ENCODE peak calls at places on chromosomes 13 and 19, in five cellular contexts. E is IMR-90, I is SK-N-SH, F is K562, Q is GM12878. V is an unnamed sample.

GRCh38 chr13:52348983-52349780 is 56.8 kb downstream of the THSD1 start:
- DNase-seq in E (peak; percentile 85), I (no peak), F (peak; percentile 15), Q (no peak), V (no peak)

GRCh38 chr13:52737900-52738299 is 1.7 kb downstream of the CNMD start:
- DNase-seq in E (no peak), I (peak; percentile 33), F (no peak), Q (no peak), V (no peak)

GRCh38 chr13:48163066-48163465 is 68.2 kb upstream of the MED4 start:
- DNase-seq in E (no peak), I (no peak), F (no peak), Q (no peak), V (no peak)

GRCh38 chr19:43966079-43966694 is 15.2 kb downstream of the ZNF221 start:
- DNase-seq in E (no peak), I (no peak), F (no peak), Q (no peak), V (no peak)

GRCh38 chr13:90867336-90867683 is 480.2 kb upstream of the MIR17HG start:
- DNase-seq in E (peak; percentile 27), I (peak; percentile 37), F (peak; percentile 66), Q (peak; percentile 24), V (peak; percentile 75)

GRCh38 chr19:27974082-27974513 is 1238.9 kb downstream of the UQCRFS1 start:
- DNase-seq in E (no peak), I (peak; percentile 8), F (peak; percentile 11), Q (peak; percentile 25), V (peak; percentile 2)

GRCh38 chr19:46620267-46620666 is 4.6 kb downstream of the PTGIR start:
- DNase-seq in E (no peak), I (no peak), F (no peak), Q (no peak), V (no peak)

GRCh38 chr13:35489050-35489449 is 12.6 kb upstream of the MAB21L1 start:
- DNase-seq in E (no peak), I (no peak), F (no peak), Q (no peak), V (no peak)

GRCh38 chr19:46755077-46755852 is 9.0 kb upstream of the STRN4 start:
- DNase-seq in E (peak; percentile 77), I (no peak), F (no peak), Q (no peak), V (no peak)

GRCh38 chr13:28753946-28754345 is 35.2 kb upstream of the SLC46A3 start:
- DNase-seq in E (no peak), I (no peak), F (no peak), Q (no peak), V (no peak)

GRCh38 chr13:76991432-76991795 is 467 bp upstream of the CLN5 start:
- DNase-seq in E (no peak), I (no peak), F (peak; percentile 8), Q (peak; percentile 35), V (no peak)

GRCh38 chr19:30207357-30207756 is 164.8 kb upstream of the ZNF536 start:
- DNase-seq in E (no peak), I (no peak), F (no peak), Q (no peak), V (no peak)

GRCh38 chr13:37657134-37657533 is 58.6 kb upstream of the POSTN start:
- DNase-seq in E (peak; percentile 71), I (no peak), F (no peak), Q (no peak), V (no peak)

GRCh38 chr13:67416047-67416925 is 186.2 kb upstream of the PCDH9 start:
- DNase-seq in E (peak; percentile 29), I (peak; percentile 32), F (peak; percentile 13), Q (no peak), V (peak; percentile 4)

GRCh38 chr13:87166348-87166747 is 504.8 kb upstream of the SLITRK5 start:
- DNase-seq in E (no peak), I (no peak), F (no peak), Q (no peak), V (no peak)

GRCh38 chr13:31421756-31422155 is 222.0 kb downstream of the B3GLCT start:
- DNase-seq in E (no peak), I (no peak), F (no peak), Q (no peak), V (no peak)

GRCh38 chr13:89686171-89686570 is 1661.3 kb upstream of the MIR17HG start:
- DNase-seq in E (no peak), I (no peak), F (no peak), Q (no peak), V (no peak)

GRCh38 chr13:36796052-36796451 is 23.0 kb upstream of the RFXAP start:
- DNase-seq in E (no peak), I (no peak), F (no peak), Q (no peak), V (no peak)

GRCh38 chr13:49240017-49240416 is 7.7 kb upstream of the CDADC1 start:
- DNase-seq in E (peak; percentile 46), I (no peak), F (no peak), Q (no peak), V (peak; percentile 22)

GRCh38 chr13:98693756-98694155 is 58.7 kb downstream of the SLC15A1 start:
- DNase-seq in E (no peak), I (no peak), F (no peak), Q (no peak), V (no peak)

GRCh38 chr19:46368116-46368515 is 21.2 kb downstream of the PPP5C start:
- DNase-seq in E (no peak), I (no peak), F (no peak), Q (no peak), V (no peak)

GRCh38 chr19:12802267-12803106 is 618 bp downstream of the THSD8 start:
- DNase-seq in E (no peak), I (no peak), F (no peak), Q (no peak), V (no peak)

GRCh38 chr13:92994056-92994455 is 232.6 kb upstream of the GPC6 start:
- DNase-seq in E (peak; percentile 78), I (no peak), F (no peak), Q (no peak), V (no peak)

GRCh38 chr13:87498681-87499080 is 172.5 kb upstream of the SLITRK5 start:
- DNase-seq in E (peak; percentile 0), I (no peak), F (no peak), Q (no peak), V (peak; percentile 0)

GRCh38 chr13:62290542-62290941 is 874.9 kb upstream of the PCDH20 start:
- DNase-seq in E (no peak), I (no peak), F (no peak), Q (no peak), V (no peak)
- TF ChIP-seq MXI1 in E (no peak), I (no peak), F (no peak), Q (no peak), V (no peak)

GRCh38 chr13:43408274-43408673 is 378.5 kb downstream of the ENOX1 start:
- DNase-seq in E (no peak), I (no peak), F (no peak), Q (no peak), V (no peak)

GRCh38 chr13:43411211-43411610 is 375.6 kb downstream of the ENOX1 start:
- DNase-seq in E (no peak), I (no peak), F (no peak), Q (no peak), V (no peak)

GRCh38 chr13:43407023-43407581 is 379.7 kb downstream of the ENOX1 start:
- DNase-seq in E (no peak), I (no peak), F (no peak), Q (no peak), V (no peak)

GRCh38 chr13:43414111-43414510 is 372.7 kb downstream of the ENOX1 start:
- DNase-seq in E (no peak), I (no peak), F (no peak), Q (no peak), V (no peak)

GRCh38 chr13:43411741-43412140 is 375.0 kb downstream of the ENOX1 start:
- DNase-seq in E (peak; percentile 23), I (no peak), F (no peak), Q (no peak), V (no peak)
- TF ChIP-seq MXI1 in E (no peak), I (no peak), F (no peak), Q (no peak), V (no peak)

DNA sequence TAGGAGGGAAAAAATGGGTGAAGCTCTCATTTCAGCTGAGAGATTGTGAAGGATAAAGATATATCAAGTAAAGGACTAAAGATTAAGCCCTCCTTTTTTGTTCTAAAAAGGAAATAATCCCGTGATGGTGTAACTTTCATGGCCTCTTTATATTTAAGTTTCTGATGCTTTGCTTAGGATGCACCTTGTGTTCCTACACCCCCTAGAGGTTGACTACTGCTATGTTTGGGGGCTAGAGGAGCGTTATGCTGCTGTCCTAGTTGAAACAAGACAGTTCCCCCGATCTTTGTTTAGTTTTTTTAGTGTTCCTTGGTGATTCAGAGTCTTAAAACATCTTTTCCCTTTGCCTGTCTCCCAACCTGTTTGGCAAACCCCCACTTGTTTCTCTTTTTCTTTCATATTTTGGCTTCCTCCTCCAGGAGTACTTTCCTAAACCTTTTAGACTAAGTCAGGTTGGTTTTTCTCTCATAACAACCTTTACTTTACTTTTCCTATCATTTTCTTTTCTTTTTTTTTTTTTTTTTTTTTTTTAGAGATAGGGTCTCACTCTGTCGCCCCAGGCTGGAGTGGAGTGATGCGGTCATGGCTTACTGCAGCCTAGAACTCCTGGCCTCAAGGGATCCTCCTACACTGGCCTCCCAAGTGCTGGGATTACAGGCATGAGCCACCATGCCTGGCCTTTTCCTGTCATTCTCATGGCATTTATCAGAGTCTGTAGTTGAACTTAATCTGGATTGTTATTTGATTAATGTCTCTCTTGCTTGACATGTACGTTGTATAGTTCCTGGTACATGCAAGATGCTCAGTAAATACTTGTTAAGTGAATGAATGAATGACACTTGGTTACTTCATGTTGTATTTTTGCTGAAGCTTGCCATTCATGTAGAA is 2.8 kb downstream of the UBA2 start:
- DNase-seq in E (peak; percentile 68), I (peak; percentile 77), F (peak; percentile 76), Q (no peak), V (peak; percentile 57)
- TF ChIP-seq MXI1 in E (no peak), I (no peak), F (no peak), Q (no peak), V (no peak)

DNA sequence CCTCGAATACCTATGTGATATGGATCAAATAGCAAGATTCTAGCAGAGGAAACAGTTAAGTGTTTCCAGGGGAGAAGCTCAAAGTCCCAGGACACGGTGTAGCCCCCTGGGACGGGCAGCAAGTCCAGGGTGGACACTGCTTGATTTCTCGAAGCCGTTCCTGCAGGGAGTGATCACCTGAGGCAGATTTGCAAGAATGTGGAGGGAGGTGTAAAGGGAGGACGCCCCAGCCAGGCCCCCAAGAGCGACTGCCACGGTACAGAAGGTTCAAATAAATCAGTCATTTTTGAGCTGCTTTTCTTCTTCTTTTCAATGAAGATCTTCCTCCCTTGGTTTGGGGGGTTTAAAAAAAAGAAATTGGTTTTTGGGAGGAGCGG is 41.4 kb downstream of the KLF2 start:
- DNase-seq in E (no peak), I (no peak), F (no peak), Q (no peak), V (no peak)
- TF ChIP-seq MXI1 in E (no peak), I (no peak), F (no peak), Q (no peak), V (no peak)

V was measured in HepG2.